ENCODE peak calls at places on chromosomes 5 and 9, in four cellular contexts. Z is fibroblast of mammary gland, R is foreskin fibroblast, M is prostate gland. D is an unnamed sample.

GRCh38 chr9:84061613-84062205 is 81.1 kb downstream of the RMI1 start:
- DNase-seq in R (no peak), M (no peak), Z (no peak), D (no peak)

GRCh38 chr5:2003690-2004365 is 121.1 kb upstream of the IRX4 start:
- DNase-seq in R (no peak), Z (no peak), M (peak), D (no peak)

GRCh38 chr5:54821445-54822330 is 163.7 kb downstream of the ESM1 start:
- DNase-seq in Z (no peak), R (no peak), M (no peak), D (no peak)

GRCh38 chr9:115691686-115692085 is 461.9 kb upstream of the PAPPA start:
- DNase-seq in Z (peak), R (peak), M (no peak), D (peak)

GRCh38 chr9:87464110-87464991 is 33.3 kb upstream of the DAPK1 start:
- DNase-seq in M (no peak), R (no peak), Z (peak), D (no peak)

GRCh38 chr9:128712451-128713410 is 10.4 kb downstream of the PKN3 start:
- DNase-seq in M (no peak), R (no peak), Z (no peak), D (no peak)

GRCh38 chr5:72633649-72634048 is 126.4 kb upstream of the ZNF366 start:
- DNase-seq in R (peak), M (no peak), Z (peak), D (peak)

GRCh38 chr5:147949711-147950573 is 43.6 kb upstream of the C5orf46 start:
- DNase-seq in Z (peak), R (peak), M (no peak), D (peak)

GRCh38 chr5:137148128-137148527 is 351.0 kb downstream of the SPOCK1 start:
- DNase-seq in Z (no peak), R (no peak), M (no peak), D (no peak)

GRCh38 chr5:106699198-106699597 is 971.5 kb downstream of the EFNA5 start:
- DNase-seq in Z (no peak), R (no peak), M (no peak), D (no peak)

GRCh38 chr9:119917175-119917574 is 547.9 kb upstream of the BRINP1 start:
- DNase-seq in Z (no peak), M (no peak), R (no peak), D (no peak)

GRCh38 chr5:10503321-10503720 is 60.5 kb upstream of the ANKRD33B start:
- DNase-seq in M (no peak), Z (no peak), R (no peak), D (no peak)

GRCh38 chr9:959914-960313 is 16.5 kb upstream of the DMRT3 start:
- DNase-seq in R (no peak), M (no peak), Z (no peak), D (no peak)

GRCh38 chr5:134813827-134814226 is 31.9 kb upstream of the C5orf24 start:
- DNase-seq in R (no peak), Z (no peak), M (no peak), D (no peak)

GRCh38 chr5:142097681-142098080 is 10.9 kb upstream of the NDFIP1 start:
- DNase-seq in M (no peak), R (no peak), Z (no peak), D (peak)

GRCh38 chr9:112334319-112334828 is 955 bp upstream of the PTBP3 start:
- DNase-seq in Z (peak), R (peak), M (peak), D (peak)

GRCh38 chr5:77795268-77795667 is 19.1 kb upstream of the TBCA start:
- DNase-seq in Z (no peak), R (no peak), M (no peak), D (no peak)

GRCh38 chr5:95272530-95272929 is 12.4 kb downstream of the MCTP1 start:
- DNase-seq in M (no peak), R (no peak), Z (no peak), D (no peak)

GRCh38 chr5:169288066-169288753 is 12.7 kb downstream of the SLIT3 start:
- DNase-seq in Z (no peak), M (no peak), R (no peak), D (no peak)

GRCh38 chr5:172902497-172903472 is 56.4 kb upstream of the RPL26L1 start:
- DNase-seq in Z (peak), R (peak), M (peak), D (peak)
- TF ChIP-seq CTCF in Z (peak), R (peak), M (peak), D (peak)

GRCh38 chr9:127525426-127526188 is 74.3 kb downstream of the LRSAM1 start:
- DNase-seq in R (no peak), Z (peak), M (no peak), D (peak)
- TF ChIP-seq CTCF in R (peak), Z (peak), M (peak), D (peak)

GRCh38 chr9:5866685-5867084 is 24.0 kb upstream of the MLANA start:
- DNase-seq in M (no peak), Z (no peak), R (no peak), D (no peak)

GRCh38 chr9:5863092-5863746 is 27.5 kb upstream of the MLANA start:
- DNase-seq in Z (no peak), M (no peak), R (no peak), D (no peak)

GRCh38 chr9:5866276-5866675 is 24.4 kb upstream of the MLANA start:
- DNase-seq in Z (no peak), M (no peak), R (no peak), D (no peak)

GRCh38 chr9:5868235-5868634 is 22.5 kb upstream of the MLANA start:
- DNase-seq in M (no peak), R (no peak), Z (no peak), D (no peak)

DNA sequence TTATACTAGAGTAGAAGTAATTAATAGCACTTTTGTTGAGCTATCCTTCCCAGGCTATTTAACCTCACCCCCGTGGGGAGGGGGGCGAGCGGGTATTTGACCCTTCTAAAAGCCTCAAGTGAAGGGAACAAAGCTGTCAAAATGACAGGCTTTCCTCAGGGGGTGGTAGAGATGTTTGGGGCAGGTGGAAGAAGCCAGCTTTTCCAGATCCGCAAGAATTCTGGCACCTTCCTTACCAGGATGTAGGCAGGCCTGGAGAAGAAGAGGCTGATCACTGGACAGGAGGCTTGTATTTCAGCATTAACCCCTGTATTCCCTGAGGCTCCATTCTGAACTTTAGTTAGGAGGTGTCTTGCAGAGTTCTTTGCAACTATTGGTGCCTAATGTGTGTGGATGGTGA is 26.2 kb upstream of the MLANA start:
- DNase-seq in R (no peak), M (no peak), Z (no peak), D (no peak)
- TF ChIP-seq CTCF in R (no peak), M (no peak), Z (no peak), D (no peak)

GRCh38 chr5:103942587-103943186 is 380.1 kb upstream of the NUDT12 start:
- DNase-seq in R (no peak), M (no peak), Z (no peak), D (no peak)
- TF ChIP-seq CTCF in R (no peak), M (no peak), Z (no peak), D (no peak)

DNA sequence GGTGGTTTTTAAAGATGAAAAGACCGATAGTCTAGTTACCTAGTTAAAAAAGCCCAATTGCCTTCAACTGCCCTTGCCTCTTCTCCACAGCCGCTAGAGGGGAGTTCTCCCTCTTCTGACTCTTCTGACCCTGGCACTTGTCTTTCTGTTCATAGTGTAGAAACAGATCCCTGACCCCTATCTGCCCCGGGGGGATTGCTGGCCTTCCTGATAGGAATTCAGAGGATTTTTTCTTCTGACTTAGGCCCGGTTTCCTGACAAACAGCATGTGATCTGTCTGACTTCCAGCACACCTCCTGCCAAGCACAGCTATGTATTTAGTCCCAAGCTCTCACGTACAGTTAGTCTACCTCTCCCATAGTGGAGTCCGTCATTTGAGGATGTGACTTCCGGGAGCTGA is 5.0 kb upstream of the TMEM268 start:
- DNase-seq in M (no peak), R (no peak), Z (no peak), D (no peak)
- TF ChIP-seq CTCF in M (no peak), R (no peak), Z (no peak), D (no peak)

GRCh38 chr5:17951392-17952169 is 317.3 kb downstream of the TAF11L14 start:
- DNase-seq in M (peak), R (no peak), Z (no peak), D (no peak)
- TF ChIP-seq CTCF in M (no peak), R (no peak), Z (no peak), D (no peak)

GRCh38 chr5:75336625-75337336 is at the start of gene HMGCR:
- DNase-seq in Z (peak), R (peak), M (peak), D (peak)
- TF ChIP-seq CTCF in Z (peak), R (peak), M (no peak), D (peak)

DNA sequence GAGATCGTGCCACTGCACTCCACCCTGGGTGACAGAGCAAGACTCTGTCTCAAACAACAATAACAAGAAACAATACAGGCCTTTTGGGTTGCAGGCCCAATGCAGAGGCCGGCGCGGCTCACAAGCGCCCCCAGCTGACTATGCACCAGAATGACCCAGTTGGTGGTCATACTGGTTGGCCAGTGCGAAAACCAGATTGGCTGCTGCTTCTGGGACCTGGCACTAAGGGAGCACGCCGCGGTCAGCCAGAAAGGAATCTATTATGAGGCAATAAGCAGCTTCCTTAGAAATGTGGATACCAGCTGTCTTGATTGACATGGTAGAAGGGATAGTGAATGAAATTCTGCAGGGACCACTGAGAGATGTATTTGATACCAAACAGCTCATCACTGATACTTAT is 35.0 kb downstream of the RANBP17 start:
- DNase-seq in Z (peak), R (peak), M (no peak), D (no peak)
- TF ChIP-seq CTCF in Z (peak), R (peak), M (no peak), D (peak)

DNA sequence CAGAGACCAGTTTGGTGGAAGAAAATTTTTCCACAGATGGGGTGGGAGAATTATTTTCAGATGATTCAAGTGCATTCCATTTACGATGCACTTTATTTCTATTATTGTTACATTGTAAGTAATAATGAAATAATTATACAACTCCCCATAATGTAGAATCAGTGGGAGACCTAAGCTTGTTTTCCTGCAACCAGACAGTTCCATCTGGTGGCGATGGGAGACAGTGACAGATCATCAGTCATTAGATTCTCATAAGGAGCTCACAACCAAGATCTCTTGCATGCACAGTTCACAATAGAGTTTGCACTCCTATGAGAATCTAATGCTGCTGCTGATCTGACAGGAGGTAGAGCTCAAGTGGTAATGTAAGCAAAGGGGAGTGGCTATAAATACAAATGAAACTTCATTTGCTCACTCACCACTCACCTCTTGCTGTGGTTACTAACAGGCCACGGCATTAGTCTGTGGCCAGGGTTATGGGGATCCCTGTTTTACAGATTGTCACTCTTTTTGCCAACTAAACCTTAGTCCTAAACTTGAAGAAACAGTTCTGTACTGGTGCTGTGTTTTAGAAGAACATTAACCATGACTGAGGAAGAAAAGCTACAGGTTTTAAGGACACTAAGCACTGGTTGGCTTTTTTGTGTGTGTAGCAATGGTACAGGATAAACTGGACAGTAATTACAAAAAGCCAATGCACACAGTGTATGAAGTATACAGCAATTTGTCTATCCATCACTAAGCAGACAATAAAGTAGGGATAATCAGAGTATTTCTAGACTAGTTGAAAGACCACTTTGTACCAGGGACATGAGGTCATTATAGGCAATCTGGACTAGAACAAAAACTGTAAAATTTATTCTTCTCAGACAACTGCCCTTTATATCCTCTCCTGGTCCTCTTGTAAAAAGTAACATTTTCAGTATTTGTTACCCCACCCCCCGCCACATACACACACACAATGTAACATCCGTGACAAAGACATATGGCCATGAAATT is 9.9 kb downstream of the TMEM232 start:
- DNase-seq in M (no peak), Z (no peak), R (no peak), D (no peak)
- TF ChIP-seq CTCF in M (no peak), Z (no peak), R (no peak), D (peak)